ENCODE peak calls at places on chromosomes 3 and 15, in four cellular contexts. R is neural crest cell, L is left ventricle myocardium inferior, T is Karpas-422. W is an unnamed sample.
A peak's percentile ranks its signal among the peaks of the same experiment; 100 is the strongest.

GRCh38 chr15:75704618-75705017 is 8.0 kb downstream of the CSPG4 start:
- DNase-seq in T (no peak), L (no peak), R (no peak), W (no peak)

GRCh38 chr3:106198828-106199194 is 330.0 kb upstream of the CBLB start:
- DNase-seq in L (no peak), R (no peak), T (no peak), W (no peak)

GRCh38 chr3:36774072-36774471 is 9.7 kb upstream of the DCLK3 start:
- DNase-seq in L (no peak), T (no peak), R (no peak), W (no peak)

GRCh38 chr3:151895881-151896661 is 22.6 kb downstream of the SUCNR1 start:
- DNase-seq in T (no peak), R (no peak), L (no peak), W (no peak)

GRCh38 chr3:62421275-62421674 is 47.9 kb upstream of the FEZF2 start:
- DNase-seq in R (no peak), L (no peak), T (no peak), W (no peak)

GRCh38 chr15:25863067-25863967 is at the start of gene ATP10A:
- DNase-seq in L (peak; percentile 53), R (peak; percentile 30), T (no peak), W (peak; percentile 15)

GRCh38 chr3:149657796-149658443 is at the start of gene WWTR1:
- DNase-seq in L (peak; percentile 95), T (no peak), R (peak; percentile 76), W (peak; percentile 67)

GRCh38 chr3:72461787-72462186 is 386.5 kb downstream of the SHQ1 start:
- DNase-seq in L (peak; percentile 36), R (peak; percentile 19), T (no peak), W (no peak)

GRCh38 chr3:187979543-187979942 is 174.4 kb upstream of the LPP start:
- DNase-seq in R (no peak), T (peak; percentile 97), L (no peak), W (no peak)

GRCh38 chr3:42247576-42248027 is 18.4 kb downstream of the CCK start:
- DNase-seq in R (peak; percentile 63), L (peak; percentile 19), T (peak; percentile 89), W (peak; percentile 49)

GRCh38 chr3:126816956-126817777 is 113.1 kb downstream of the CHCHD6 start:
- DNase-seq in T (no peak), R (no peak), L (peak; percentile 20), W (no peak)

GRCh38 chr3:177569193-177569592 is 371.9 kb upstream of the TBL1XR1 start:
- DNase-seq in T (no peak), L (no peak), R (no peak), W (no peak)